ENCODE peak calls at places on chromosomes 5 and 9, in four cellular contexts. One of them, this sample, is unnamed.

GRCh38 chr5:55934117-55934613 is 60.6 kb downstream of the IL6ST start:
- DNase-seq in breast epithelium: peak
- DNase-seq in adrenal gland: no peak
- DNase-seq in heart left ventricle: no peak
- DNase-seq in this sample: no peak

GRCh38 chr9:110659891-110660541 is 8.6 kb upstream of the MUSK start:
- DNase-seq in breast epithelium: no peak
- DNase-seq in adrenal gland: no peak
- DNase-seq in heart left ventricle: no peak
- DNase-seq in this sample: no peak

GRCh38 chr9:723308-723707 is 118.2 kb upstream of the DMRT1 start:
- DNase-seq in breast epithelium: no peak
- DNase-seq in adrenal gland: no peak
- DNase-seq in heart left ventricle: no peak
- DNase-seq in this sample: no peak

GRCh38 chr9:93830224-93830596 is 124.9 kb downstream of the BARX1 start:
- DNase-seq in breast epithelium: no peak
- DNase-seq in adrenal gland: no peak
- DNase-seq in heart left ventricle: no peak
- DNase-seq in this sample: no peak

GRCh38 chr5:167049043-167049663 is 1242.3 kb upstream of the WWC1 start:
- DNase-seq in breast epithelium: no peak
- DNase-seq in adrenal gland: peak
- DNase-seq in heart left ventricle: no peak
- DNase-seq in this sample: no peak

GRCh38 chr9:75467141-75467540 is 378.8 kb downstream of the OSTF1 start:
- DNase-seq in breast epithelium: no peak
- DNase-seq in adrenal gland: peak
- DNase-seq in heart left ventricle: no peak
- DNase-seq in this sample: no peak

GRCh38 chr5:100900142-100900795 is 2.8 kb downstream of the ST8SIA4 start:
- DNase-seq in breast epithelium: no peak
- DNase-seq in adrenal gland: peak
- DNase-seq in heart left ventricle: peak
- DNase-seq in this sample: no peak

GRCh38 chr9:4344946-4345345 is 45.1 kb upstream of the GLIS3 start:
- DNase-seq in breast epithelium: no peak
- DNase-seq in adrenal gland: no peak
- DNase-seq in heart left ventricle: no peak
- DNase-seq in this sample: no peak

GRCh38 chr9:119074017-119074416 is 295.2 kb downstream of the BRINP1 start:
- DNase-seq in breast epithelium: no peak
- DNase-seq in adrenal gland: no peak
- DNase-seq in heart left ventricle: no peak
- DNase-seq in this sample: no peak

GRCh38 chr9:128921881-128922763 is 1.3 kb downstream of the PHYHD1 start:
- DNase-seq in breast epithelium: no peak
- DNase-seq in adrenal gland: peak
- DNase-seq in heart left ventricle: peak
- DNase-seq in this sample: no peak

GRCh38 chr9:19554518-19554917 is 145.7 kb downstream of the ACER2 start:
- DNase-seq in breast epithelium: no peak
- DNase-seq in adrenal gland: no peak
- DNase-seq in heart left ventricle: no peak
- DNase-seq in this sample: no peak

GRCh38 chr5:2914022-2914661 is 162.7 kb upstream of the IRX2 start:
- DNase-seq in breast epithelium: no peak
- DNase-seq in adrenal gland: peak
- DNase-seq in heart left ventricle: no peak
- DNase-seq in this sample: no peak

GRCh38 chr5:39213437-39214207 is 5.7 kb downstream of the FYB1 start:
- DNase-seq in breast epithelium: no peak
- DNase-seq in adrenal gland: no peak
- DNase-seq in heart left ventricle: no peak
- DNase-seq in this sample: no peak

GRCh38 chr5:54883374-54884194 is 101.8 kb downstream of the ESM1 start:
- DNase-seq in breast epithelium: no peak
- DNase-seq in adrenal gland: no peak
- DNase-seq in heart left ventricle: peak
- DNase-seq in this sample: peak

GRCh38 chr9:132931178-132931735 is 13.2 kb downstream of the TSC1 start:
- DNase-seq in breast epithelium: no peak
- DNase-seq in adrenal gland: no peak
- DNase-seq in heart left ventricle: no peak
- DNase-seq in this sample: no peak

GRCh38 chr5:124747770-124748686 is 1.6 kb upstream of the ZNF608 start:
- DNase-seq in breast epithelium: no peak
- DNase-seq in adrenal gland: no peak
- DNase-seq in heart left ventricle: no peak
- DNase-seq in this sample: no peak

GRCh38 chr5:6615416-6615815 is 17.4 kb downstream of the NSUN2 start:
- DNase-seq in breast epithelium: no peak
- DNase-seq in adrenal gland: no peak
- DNase-seq in heart left ventricle: no peak
- DNase-seq in this sample: no peak

GRCh38 chr9:134547161-134548100 is 94.2 kb upstream of the COL5A1 start:
- DNase-seq in breast epithelium: no peak
- DNase-seq in adrenal gland: no peak
- DNase-seq in heart left ventricle: no peak
- DNase-seq in this sample: no peak

GRCh38 chr5:87754009-87754757 is 341.5 kb upstream of the CCNH start:
- DNase-seq in breast epithelium: no peak
- DNase-seq in adrenal gland: no peak
- DNase-seq in heart left ventricle: no peak
- DNase-seq in this sample: no peak

GRCh38 chr5:138911441-138911840 is 36.3 kb upstream of the LRRTM2 start:
- DNase-seq in breast epithelium: no peak
- DNase-seq in adrenal gland: no peak
- DNase-seq in heart left ventricle: no peak
- DNase-seq in this sample: no peak

GRCh38 chr5:111859533-111860270 is 102.7 kb upstream of the NREP start:
- DNase-seq in breast epithelium: no peak
- DNase-seq in adrenal gland: no peak
- DNase-seq in heart left ventricle: no peak
- DNase-seq in this sample: no peak

GRCh38 chr9:133768859-133769510 is 30.8 kb upstream of the SARDH start:
- DNase-seq in breast epithelium: peak
- DNase-seq in adrenal gland: peak
- DNase-seq in heart left ventricle: no peak
- DNase-seq in this sample: no peak

GRCh38 chr5:114153392-114153791 is 208.5 kb upstream of the KCNN2 start:
- DNase-seq in breast epithelium: no peak
- DNase-seq in adrenal gland: no peak
- DNase-seq in heart left ventricle: no peak
- DNase-seq in this sample: no peak

GRCh38 chr5:127838661-127839060 is 135.5 kb downstream of the CCDC192 start:
- DNase-seq in breast epithelium: no peak
- DNase-seq in adrenal gland: no peak
- DNase-seq in heart left ventricle: no peak
- DNase-seq in this sample: no peak

GRCh38 chr5:2867373-2867933 is 116.0 kb upstream of the IRX2 start:
- DNase-seq in breast epithelium: no peak
- DNase-seq in adrenal gland: no peak
- DNase-seq in heart left ventricle: no peak
- DNase-seq in this sample: no peak

GRCh38 chr5:13976867-13977479 is 32.5 kb upstream of the DNAH5 start:
- DNase-seq in breast epithelium: no peak
- DNase-seq in adrenal gland: no peak
- DNase-seq in heart left ventricle: no peak
- DNase-seq in this sample: no peak

GRCh38 chr9:78812665-78813064 is 515.7 kb downstream of the PSAT1 start:
- DNase-seq in breast epithelium: no peak
- DNase-seq in adrenal gland: no peak
- DNase-seq in heart left ventricle: no peak
- DNase-seq in this sample: no peak
- H3K27ac ChIP-seq in breast epithelium: no peak
- H3K27ac ChIP-seq in adrenal gland: no peak
- H3K27ac ChIP-seq in heart left ventricle: no peak
- H3K27ac ChIP-seq in this sample: no peak

GRCh38 chr9:127847833-127848755 is 6.4 kb downstream of the ENG start:
- DNase-seq in breast epithelium: no peak
- DNase-seq in adrenal gland: no peak
- DNase-seq in heart left ventricle: no peak
- DNase-seq in this sample: no peak

GRCh38 chr9:127844821-127845359 is 9.6 kb downstream of the ENG start:
- DNase-seq in breast epithelium: no peak
- DNase-seq in adrenal gland: peak
- DNase-seq in heart left ventricle: peak
- DNase-seq in this sample: no peak

GRCh38 chr9:127848756-127849504 is 5.5 kb downstream of the ENG start:
- DNase-seq in breast epithelium: no peak
- DNase-seq in adrenal gland: no peak
- DNase-seq in heart left ventricle: no peak
- DNase-seq in this sample: no peak

GRCh38 chr9:127846451-127847154 is 7.9 kb downstream of the ENG start:
- DNase-seq in breast epithelium: no peak
- DNase-seq in adrenal gland: peak
- DNase-seq in heart left ventricle: peak
- DNase-seq in this sample: no peak

DNA sequence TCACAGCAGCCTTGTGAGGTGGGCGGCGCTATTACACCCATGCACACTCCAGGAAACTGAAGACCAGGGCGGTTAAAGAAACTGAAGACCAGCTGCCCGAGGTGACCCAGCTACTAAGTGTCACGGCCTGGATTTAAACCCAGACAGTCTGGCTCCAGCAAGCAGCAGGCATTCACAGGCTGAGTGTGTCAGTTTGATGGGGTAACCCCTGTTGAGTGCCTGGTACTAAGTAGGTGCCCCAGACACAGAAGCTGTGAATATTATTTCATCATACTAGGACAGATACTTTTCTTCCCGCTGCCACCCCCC is 7.3 kb downstream of the ENG start:
- DNase-seq in breast epithelium: no peak
- DNase-seq in adrenal gland: peak
- DNase-seq in heart left ventricle: no peak
- DNase-seq in this sample: no peak
- H3K27ac ChIP-seq in breast epithelium: peak
- H3K27ac ChIP-seq in adrenal gland: no peak
- H3K27ac ChIP-seq in heart left ventricle: peak
- H3K27ac ChIP-seq in this sample: no peak

GRCh38 chr9:91896513-91897121 is 53.4 kb downstream of the ROR2 start:
- DNase-seq in breast epithelium: peak
- DNase-seq in adrenal gland: peak
- DNase-seq in heart left ventricle: no peak
- DNase-seq in this sample: no peak
- H3K27ac ChIP-seq in breast epithelium: peak
- H3K27ac ChIP-seq in adrenal gland: peak
- H3K27ac ChIP-seq in heart left ventricle: peak
- H3K27ac ChIP-seq in this sample: no peak

GRCh38 chr5:74063346-74063745 is 437.4 kb downstream of the ARHGEF28 start:
- DNase-seq in breast epithelium: no peak
- DNase-seq in adrenal gland: no peak
- DNase-seq in heart left ventricle: no peak
- DNase-seq in this sample: no peak
- H3K27ac ChIP-seq in breast epithelium: no peak
- H3K27ac ChIP-seq in adrenal gland: no peak
- H3K27ac ChIP-seq in heart left ventricle: no peak
- H3K27ac ChIP-seq in this sample: no peak

GRCh38 chr5:142670811-142671210 is 15.1 kb downstream of the FGF1 start:
- DNase-seq in breast epithelium: no peak
- DNase-seq in adrenal gland: no peak
- DNase-seq in heart left ventricle: no peak
- DNase-seq in this sample: no peak
- H3K27ac ChIP-seq in breast epithelium: peak
- H3K27ac ChIP-seq in adrenal gland: no peak
- H3K27ac ChIP-seq in heart left ventricle: peak
- H3K27ac ChIP-seq in this sample: no peak

GRCh38 chr9:121690766-121691165 is 39.3 kb downstream of the DAB2IP start:
- DNase-seq in breast epithelium: no peak
- DNase-seq in adrenal gland: no peak
- DNase-seq in heart left ventricle: no peak
- DNase-seq in this sample: no peak

GRCh38 chr9:121691890-121692289 is 40.5 kb downstream of the DAB2IP start:
- DNase-seq in breast epithelium: no peak
- DNase-seq in adrenal gland: no peak
- DNase-seq in heart left ventricle: no peak
- DNase-seq in this sample: no peak

GRCh38 chr9:121694001-121694400 is 42.6 kb downstream of the DAB2IP start:
- DNase-seq in breast epithelium: no peak
- DNase-seq in adrenal gland: no peak
- DNase-seq in heart left ventricle: no peak
- DNase-seq in this sample: no peak

GRCh38 chr9:121694582-121694981 is 43.1 kb downstream of the DAB2IP start:
- DNase-seq in breast epithelium: no peak
- DNase-seq in adrenal gland: no peak
- DNase-seq in heart left ventricle: no peak
- DNase-seq in this sample: no peak

DNA sequence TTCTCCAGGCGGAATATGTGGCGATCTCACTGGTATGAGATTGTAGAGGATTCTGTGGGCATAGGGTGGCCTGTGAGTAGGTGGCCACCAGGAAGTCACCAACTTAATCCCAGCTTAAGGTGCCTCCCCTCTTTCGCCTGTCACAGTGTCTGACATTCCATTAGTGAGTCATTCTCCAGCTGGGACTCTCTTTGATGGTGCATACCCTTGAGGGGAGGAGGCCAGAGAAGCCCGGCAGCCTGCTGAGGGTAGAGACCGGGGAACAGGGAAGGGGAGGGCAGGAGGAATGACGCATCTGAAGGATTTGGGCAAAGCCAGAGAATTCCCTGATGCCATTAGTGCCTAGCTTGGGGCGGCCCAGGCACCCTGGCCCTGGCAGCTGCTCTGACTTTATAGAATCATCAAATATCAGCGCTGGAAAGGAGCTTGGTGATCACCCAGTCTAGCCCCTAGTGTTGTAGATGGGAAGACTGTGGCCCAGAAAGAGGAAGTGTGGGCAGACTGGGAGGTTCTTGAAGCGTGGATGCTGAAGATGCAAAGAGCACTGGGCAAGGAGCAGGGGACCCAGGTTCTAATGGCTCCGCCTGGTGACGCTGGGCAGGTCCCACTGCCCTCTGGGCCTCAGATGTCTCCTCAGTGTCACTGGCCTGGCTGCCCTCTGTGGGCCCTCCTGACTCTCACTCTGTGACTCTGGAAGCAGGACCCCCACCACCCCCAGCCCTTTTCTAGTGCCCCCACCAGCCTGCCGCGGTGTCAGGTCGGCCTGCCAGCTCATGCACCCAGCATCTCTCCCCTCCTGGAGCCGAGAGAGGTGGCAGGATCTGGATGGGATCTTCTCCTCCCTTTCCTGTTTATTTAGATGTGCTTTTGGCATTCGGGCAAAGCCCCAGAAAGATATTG is 41.4 kb downstream of the DAB2IP start:
- DNase-seq in breast epithelium: no peak
- DNase-seq in adrenal gland: peak
- DNase-seq in heart left ventricle: no peak
- DNase-seq in this sample: no peak
- H3K27ac ChIP-seq in breast epithelium: peak
- H3K27ac ChIP-seq in adrenal gland: no peak
- H3K27ac ChIP-seq in heart left ventricle: peak
- H3K27ac ChIP-seq in this sample: no peak